ENCODE peak calls at places on chromosome 5, in nine cellular contexts. X, F, C, T, V, S, Q, M and A are unnamed samples.

GRCh38 chr5:176770431-176770830 is 39.9 kb upstream of the UNC5A start:
- DNase-seq in F (no peak), X (no peak), C (no peak), M (no peak), S (no peak), V (no peak), Q (peak), T (no peak), A (no peak)

GRCh38 chr5:145056805-145057204 is 778.3 kb downstream of the PRELID2 start:
- DNase-seq in X (peak), S (no peak), C (no peak), Q (no peak), F (no peak), V (peak), T (no peak), M (no peak), A (no peak)

GRCh38 chr5:169648725-169649124 is 11.7 kb downstream of the DOCK2 start:
- DNase-seq in Q (no peak), C (no peak), T (peak), X (peak), F (no peak), S (no peak), V (peak), M (no peak), A (no peak)

GRCh38 chr5:9888517-9888916 is 258.4 kb upstream of the TAS2R1 start:
- DNase-seq in T (no peak), V (peak), Q (no peak), M (no peak), S (no peak), F (no peak), X (peak), C (no peak), A (no peak)

GRCh38 chr5:76617675-76618074 is 5.5 kb downstream of the F2RL2 start:
- DNase-seq in X (peak), S (no peak), V (peak), F (no peak), T (no peak), M (no peak), C (no peak), Q (no peak), A (no peak)

GRCh38 chr5:42993516-42994284 is 46.4 kb downstream of the ANXA2R start:
- DNase-seq in X (peak), C (no peak), M (no peak), Q (no peak), F (peak), T (no peak), V (peak), S (peak), A (no peak)

GRCh38 chr5:181204561-181205401 is at the start of gene TRIM7:
- DNase-seq in M (no peak), X (peak), C (peak), F (no peak), V (peak), Q (peak), S (peak), T (peak), A (no peak)

GRCh38 chr5:155605898-155606297 is 592.3 kb downstream of the KIF4B start:
- DNase-seq in Q (no peak), F (no peak), C (no peak), T (no peak), S (no peak), X (no peak), M (no peak), V (no peak), A (no peak)

GRCh38 chr5:22901885-22902284 is 48.7 kb upstream of the CDH12 start:
- DNase-seq in T (peak), M (no peak), X (no peak), S (no peak), V (no peak), Q (no peak), C (no peak), F (no peak), A (no peak)

GRCh38 chr5:65041296-65042158 is 272.8 kb downstream of the CWC27 start:
- DNase-seq in Q (no peak), V (peak), M (no peak), C (no peak), F (peak), X (peak), S (no peak), T (no peak), A (no peak)

GRCh38 chr5:3120013-3120412 is 368.5 kb upstream of the IRX2 start:
- DNase-seq in X (no peak), M (no peak), V (no peak), F (no peak), S (peak), C (no peak), Q (no peak), T (no peak), A (no peak)

GRCh38 chr5:95142145-95142544 is 142.7 kb downstream of the MCTP1 start:
- DNase-seq in V (no peak), T (no peak), Q (no peak), S (no peak), X (no peak), C (no peak), M (no peak), F (no peak), A (no peak)

GRCh38 chr5:91312698-91313097 is 70.4 kb downstream of the ARRDC3 start:
- DNase-seq in X (no peak), V (peak), M (no peak), F (no peak), Q (no peak), S (no peak), T (no peak), C (no peak), A (no peak)

GRCh38 chr5:8814081-8814480 is 731.8 kb downstream of the SEMA5A start:
- DNase-seq in M (no peak), S (no peak), V (no peak), Q (no peak), F (no peak), C (no peak), T (no peak), X (no peak), A (no peak)

GRCh38 chr5:83972236-83972635 is 251.6 kb upstream of the HAPLN1 start:
- DNase-seq in C (no peak), V (peak), S (no peak), X (peak), Q (no peak), F (no peak), M (no peak), T (no peak), A (no peak)

GRCh38 chr5:133890308-133890707 is 78.1 kb downstream of the C5orf15 start:
- DNase-seq in X (no peak), C (no peak), S (no peak), M (no peak), V (no peak), Q (peak), T (no peak), F (no peak), A (no peak)

GRCh38 chr5:111953351-111954127 is 196.5 kb upstream of the NREP start:
- DNase-seq in C (no peak), F (no peak), V (peak), X (peak), S (no peak), Q (no peak), T (no peak), M (no peak), A (no peak)

GRCh38 chr5:43432486-43433365 is 20.5 kb upstream of the CCL28 start:
- DNase-seq in T (peak), X (peak), S (no peak), Q (no peak), V (peak), M (no peak), C (no peak), F (peak), A (no peak)

GRCh38 chr5:77563475-77563874 is 71.4 kb upstream of the WDR41 start:
- DNase-seq in X (no peak), T (no peak), M (no peak), Q (no peak), S (no peak), F (no peak), C (no peak), V (no peak), A (no peak)

GRCh38 chr5:130050585-130050984 is 146.3 kb downstream of the CHSY3 start:
- DNase-seq in F (no peak), T (no peak), M (no peak), V (peak), Q (no peak), X (no peak), C (no peak), S (no peak), A (no peak)

GRCh38 chr5:17069995-17070405 is 133.9 kb upstream of the MYO10 start:
- DNase-seq in S (no peak), C (no peak), F (no peak), X (no peak), T (no peak), M (no peak), V (no peak), Q (no peak), A (no peak)

GRCh38 chr5:100496296-100496695 is 38.9 kb upstream of the FAM174A start:
- DNase-seq in X (peak), M (no peak), C (no peak), F (no peak), S (no peak), Q (no peak), T (no peak), V (no peak), A (no peak)

GRCh38 chr5:142684508-142685031 is 1.3 kb downstream of the FGF1 start:
- DNase-seq in T (no peak), V (no peak), X (no peak), C (no peak), S (peak), F (no peak), Q (no peak), M (no peak), A (no peak)

GRCh38 chr5:73282383-73282782 is 109.4 kb downstream of the TMEM174 start:
- DNase-seq in C (no peak), M (no peak), T (no peak), X (no peak), S (no peak), Q (no peak), V (no peak), F (no peak), A (no peak)

GRCh38 chr5:145925353-145925752 is 11.0 kb upstream of the SH3RF2 start:
- DNase-seq in Q (no peak), V (peak), F (no peak), M (peak), T (no peak), S (peak), X (peak), C (no peak), A (no peak)

DNA sequence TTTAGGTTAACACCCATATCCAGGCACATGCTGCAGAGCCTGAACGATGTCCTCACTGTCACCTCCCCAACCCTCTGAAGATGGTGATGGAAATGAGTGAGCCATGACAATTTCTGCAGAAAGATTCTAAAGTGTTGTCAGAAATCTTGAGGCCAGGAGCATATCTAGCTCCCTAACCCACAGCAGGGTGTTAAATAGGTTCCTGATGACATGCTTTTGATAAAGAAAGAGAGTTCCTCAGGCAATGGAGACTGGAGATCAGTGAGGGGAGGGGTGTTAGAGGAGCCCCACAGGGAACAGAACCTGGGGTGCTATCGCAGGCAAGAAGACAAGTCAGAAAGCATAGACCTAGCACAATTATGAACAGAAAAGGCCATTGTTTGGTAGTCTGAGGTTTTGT is 95.7 kb downstream of the ENC1 start:
- DNase-seq in S (no peak), C (no peak), X (no peak), T (no peak), V (no peak), Q (no peak), F (no peak), M (no peak), A (no peak)
- TF ChIP-seq CTCF in S (no peak), C (no peak), X (no peak), T (no peak), V (no peak), Q (no peak), F (no peak), M (no peak), A (no peak)

DNA sequence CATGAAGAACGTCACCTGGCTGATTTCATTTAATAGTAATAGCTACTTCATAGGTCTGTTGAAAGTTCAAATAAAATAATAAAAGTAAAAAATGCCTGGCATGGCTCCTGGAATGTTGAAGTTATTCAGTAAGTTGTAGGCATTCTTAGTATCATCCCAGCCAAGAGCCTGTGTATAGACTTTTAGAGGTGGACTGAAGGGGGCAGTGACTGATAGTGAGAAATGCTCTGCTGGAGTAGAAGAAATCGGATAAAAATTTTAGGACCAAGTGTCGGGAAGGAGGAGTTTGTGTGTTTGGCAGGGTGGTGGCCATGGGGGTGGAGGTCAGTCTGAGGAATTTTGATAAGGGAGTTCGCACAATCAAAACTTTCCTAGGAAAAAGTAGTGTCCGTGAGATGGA is 3.6 kb downstream of the ZFP2 start:
- DNase-seq in T (no peak), S (no peak), X (no peak), Q (no peak), V (no peak), M (no peak), C (no peak), F (no peak), A (no peak)
- TF ChIP-seq CTCF in T (no peak), S (no peak), X (no peak), Q (no peak), V (no peak), M (no peak), C (no peak), F (no peak), A (no peak)

GRCh38 chr5:6423327-6424109 is 25.1 kb upstream of the UBE2QL1 start:
- DNase-seq in X (no peak), F (no peak), C (no peak), M (no peak), Q (no peak), S (no peak), T (no peak), V (no peak), A (no peak)

GRCh38 chr5:6419340-6419852 is 29.3 kb upstream of the UBE2QL1 start:
- DNase-seq in F (no peak), V (no peak), T (no peak), X (no peak), M (no peak), S (no peak), Q (no peak), C (no peak), A (no peak)

GRCh38 chr5:6417657-6418056 is 31.0 kb upstream of the UBE2QL1 start:
- DNase-seq in M (no peak), X (no peak), V (no peak), C (no peak), Q (no peak), S (no peak), T (no peak), F (no peak), A (no peak)

GRCh38 chr5:6424110-6424659 is 24.5 kb upstream of the UBE2QL1 start:
- DNase-seq in S (no peak), F (no peak), C (no peak), Q (no peak), M (no peak), T (no peak), X (no peak), V (no peak), A (no peak)

DNA sequence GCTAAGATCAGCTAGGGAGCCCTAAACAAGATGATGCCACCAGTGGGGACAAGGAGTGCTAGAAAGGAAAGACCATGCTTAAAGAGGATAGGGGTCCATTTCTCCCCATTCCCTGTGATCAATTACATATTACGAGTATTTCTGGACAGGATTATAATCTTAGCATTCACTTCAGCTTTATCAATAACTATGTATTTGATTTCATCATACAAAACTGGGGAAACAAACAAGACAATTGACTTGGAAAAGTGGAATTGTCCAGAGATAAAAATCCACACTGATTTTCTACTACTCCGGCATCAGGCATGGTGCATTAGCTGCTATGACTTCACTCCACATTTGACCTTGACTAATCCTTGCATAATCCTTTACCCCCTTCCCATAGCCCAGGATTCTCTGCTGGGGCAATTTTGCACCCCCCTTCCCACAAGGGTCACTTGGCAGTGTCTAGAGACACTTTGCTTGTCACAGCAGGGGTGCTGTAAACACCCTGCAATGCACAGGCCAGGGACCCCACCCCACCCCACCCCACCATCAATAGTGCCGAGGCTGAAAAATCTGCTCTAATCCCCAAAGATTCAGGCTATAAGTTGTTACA is 29.9 kb upstream of the UBE2QL1 start:
- DNase-seq in S (no peak), C (no peak), T (no peak), Q (no peak), F (no peak), X (no peak), V (no peak), M (no peak), A (no peak)
- TF ChIP-seq CTCF in S (no peak), C (no peak), T (no peak), Q (no peak), F (no peak), X (no peak), V (no peak), M (no peak), A (no peak)

GRCh38 chr5:141355641-141356040 is 820 bp downstream of the PCDHGA4 start:
- DNase-seq in M (no peak), X (no peak), F (no peak), S (no peak), V (no peak), T (no peak), C (no peak), Q (no peak), A (no peak)

GRCh38 chr5:141359790-141360426 is at the start of gene PCDHGB2:
- DNase-seq in T (no peak), X (peak), S (peak), Q (no peak), C (no peak), M (no peak), V (peak), F (peak), A (no peak)

GRCh38 chr5:141356133-141356532 is 1.3 kb downstream of the PCDHGA4 start:
- DNase-seq in C (no peak), F (no peak), Q (no peak), S (no peak), M (no peak), T (no peak), X (no peak), V (no peak), A (no peak)

GRCh38 chr5:141354900-141355469 is at the start of gene PCDHGA4:
- DNase-seq in X (no peak), T (no peak), V (peak), F (peak), Q (no peak), M (no peak), S (no peak), C (no peak), A (no peak)

GRCh38 chr5:141356950-141357349 is 2.1 kb downstream of the PCDHGA4 start:
- DNase-seq in V (no peak), C (no peak), Q (no peak), S (no peak), M (no peak), T (no peak), X (no peak), F (no peak), A (no peak)
- TF ChIP-seq CTCF in V (no peak), C (no peak), Q (no peak), S (no peak), M (no peak), T (no peak), X (no peak), F (no peak), A (no peak)

DNA sequence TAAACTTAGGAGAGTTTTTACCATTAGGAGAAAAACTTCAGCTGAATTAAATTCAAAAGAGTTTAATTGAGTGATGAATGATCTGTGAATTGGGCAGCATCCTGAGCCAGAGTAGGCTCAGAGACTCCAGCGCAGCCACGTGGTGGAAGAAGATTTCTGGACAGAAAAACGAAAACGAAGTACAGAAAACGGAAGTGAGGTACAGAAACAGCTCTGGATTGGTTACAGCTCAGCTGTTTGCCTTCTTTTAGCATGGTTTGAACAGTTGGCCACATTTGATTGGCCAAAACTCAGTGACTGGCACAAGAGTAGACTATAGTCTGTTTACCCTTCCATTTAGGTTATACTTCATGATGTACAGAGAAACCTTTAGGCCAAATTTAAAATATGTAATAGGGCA is 69.2 kb upstream of the PLPP1 start:
- DNase-seq in V (peak), C (no peak), S (no peak), X (peak), Q (no peak), F (no peak), T (no peak), M (no peak), A (no peak)
- TF ChIP-seq CTCF in V (no peak), C (no peak), S (no peak), X (no peak), Q (no peak), F (no peak), T (no peak), M (peak), A (no peak)

DNA sequence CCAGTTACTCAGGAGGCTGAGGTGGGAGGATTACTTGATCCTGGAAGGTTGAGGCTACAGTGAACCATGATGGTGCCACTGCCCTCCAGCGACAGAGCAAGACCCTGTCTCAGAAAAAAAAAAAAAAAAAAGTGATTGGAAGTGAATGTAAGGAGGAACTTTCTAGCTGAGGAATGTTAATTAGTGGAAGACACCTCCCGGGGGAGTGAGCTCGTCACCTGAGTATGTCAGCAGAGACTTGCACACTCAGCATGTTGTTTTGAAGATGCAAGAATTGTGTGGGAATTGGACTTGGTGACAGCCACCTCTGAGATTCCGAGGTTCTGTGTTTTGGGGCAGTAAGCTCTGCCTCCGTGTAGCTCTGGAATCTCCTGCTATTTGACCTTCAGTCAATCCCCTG is 3.6 kb downstream of the SYNPO start:
- DNase-seq in V (no peak), T (peak), F (no peak), Q (no peak), X (no peak), C (no peak), S (peak), M (no peak), A (no peak)
- TF ChIP-seq CTCF in V (no peak), T (no peak), F (no peak), Q (no peak), X (no peak), C (no peak), S (no peak), M (no peak), A (no peak)

GRCh38 chr5:162591724-162592123 is 524.2 kb downstream of the GABRG2 start:
- DNase-seq in S (no peak), T (no peak), F (no peak), Q (no peak), M (no peak), C (no peak), X (no peak), V (no peak), A (no peak)

GRCh38 chr5:162593881-162594280 is 526.3 kb downstream of the GABRG2 start:
- DNase-seq in X (no peak), V (no peak), M (no peak), C (no peak), S (no peak), T (no peak), F (peak), Q (no peak), A (no peak)
- TF ChIP-seq CTCF in X (no peak), V (no peak), M (no peak), C (peak), S (peak), T (no peak), F (peak), Q (no peak), A (no peak)